ENCODE peak calls at places on chromosomes 5 and 9, in seven cellular contexts. W is skeletal muscle cell; L is CD8-positive, alpha-beta T cell; N is CD8-positive, alpha-beta memory T cell; U is neural crest cell; J is T-helper 1 cell; K is T-helper 2 cell. G is an unnamed sample.

GRCh38 chr9:112790231-112790774 is 39.7 kb downstream of the SNX30 start:
- DNase-seq in W (no peak), N (no peak), J (no peak), K (no peak), U (no peak), L (no peak), G (no peak)

GRCh38 chr5:171562822-171563221 is 143.4 kb downstream of the FGF18 start:
- DNase-seq in N (no peak), U (no peak), W (no peak), J (no peak), L (no peak), K (no peak), G (no peak)

GRCh38 chr9:34491596-34491995 is 31.2 kb downstream of the ENHO start:
- DNase-seq in U (no peak), N (no peak), K (no peak), L (no peak), W (no peak), J (no peak), G (no peak)

GRCh38 chr5:73591698-73592501 is 26.4 kb downstream of the UTP15 start:
- DNase-seq in W (peak), J (no peak), L (no peak), N (no peak), K (no peak), U (no peak), G (no peak)

GRCh38 chr9:93357649-93358048 is 93.8 kb upstream of the FAM120A start:
- DNase-seq in J (no peak), U (no peak), K (no peak), L (no peak), W (no peak), N (no peak), G (no peak)

GRCh38 chr5:178455480-178455835 is 134.7 kb downstream of the COL23A1 start:
- DNase-seq in L (no peak), W (no peak), N (no peak), J (no peak), U (no peak), K (no peak), G (no peak)

GRCh38 chr9:132780230-132781007 is 97.7 kb downstream of the AK8 start:
- DNase-seq in J (no peak), K (no peak), N (no peak), W (no peak), U (no peak), L (no peak), G (no peak)

GRCh38 chr9:133961226-133962165 is 30.6 kb downstream of the VAV2 start:
- DNase-seq in N (no peak), W (no peak), K (no peak), L (no peak), J (no peak), U (no peak), G (no peak)